ENCODE peak calls at places on chromosome 5, in four cellular contexts. One of them, this sample, is unnamed.

GRCh38 chr5:72951850-72952468 is 3.9 kb upstream of the FCHO2 start:
- DNase-seq in dorsolateral prefrontal cortex: no peak
- DNase-seq in CD4-positive, alpha-beta T cell: no peak
- DNase-seq in cardiac muscle cell: no peak
- DNase-seq in this sample: no peak

GRCh38 chr5:39214912-39215709 is 4.3 kb downstream of the FYB1 start:
- DNase-seq in dorsolateral prefrontal cortex: no peak
- DNase-seq in CD4-positive, alpha-beta T cell: peak
- DNase-seq in cardiac muscle cell: no peak
- DNase-seq in this sample: no peak

GRCh38 chr5:65986050-65986451 is 59.7 kb downstream of the ERBIN start:
- DNase-seq in dorsolateral prefrontal cortex: no peak
- DNase-seq in CD4-positive, alpha-beta T cell: no peak
- DNase-seq in cardiac muscle cell: no peak
- DNase-seq in this sample: no peak

GRCh38 chr5:38420691-38421395 is 135.6 kb downstream of the LIFR start:
- DNase-seq in dorsolateral prefrontal cortex: peak
- DNase-seq in CD4-positive, alpha-beta T cell: no peak
- DNase-seq in cardiac muscle cell: peak
- DNase-seq in this sample: no peak

GRCh38 chr5:16881253-16881652 is 54.8 kb downstream of the MYO10 start:
- DNase-seq in dorsolateral prefrontal cortex: no peak
- DNase-seq in CD4-positive, alpha-beta T cell: no peak
- DNase-seq in cardiac muscle cell: no peak
- DNase-seq in this sample: no peak

GRCh38 chr5:120502531-120502930 is 38.4 kb downstream of the PRR16 start:
- DNase-seq in dorsolateral prefrontal cortex: no peak
- DNase-seq in CD4-positive, alpha-beta T cell: no peak
- DNase-seq in cardiac muscle cell: no peak
- DNase-seq in this sample: no peak

GRCh38 chr5:78591227-78591626 is 57.3 kb downstream of the LHFPL2 start:
- DNase-seq in dorsolateral prefrontal cortex: no peak
- DNase-seq in CD4-positive, alpha-beta T cell: no peak
- DNase-seq in cardiac muscle cell: no peak
- DNase-seq in this sample: no peak

GRCh38 chr5:88675758-88676636 is 207.0 kb downstream of the MEF2C start:
- DNase-seq in dorsolateral prefrontal cortex: peak
- DNase-seq in CD4-positive, alpha-beta T cell: no peak
- DNase-seq in cardiac muscle cell: peak
- DNase-seq in this sample: peak

GRCh38 chr5:75885849-75886596 is 168.8 kb upstream of the POC5 start:
- DNase-seq in dorsolateral prefrontal cortex: no peak
- DNase-seq in CD4-positive, alpha-beta T cell: no peak
- DNase-seq in cardiac muscle cell: no peak
- DNase-seq in this sample: no peak

GRCh38 chr5:58334035-58334434 is 125.9 kb downstream of the PLK2 start:
- DNase-seq in dorsolateral prefrontal cortex: no peak
- DNase-seq in CD4-positive, alpha-beta T cell: no peak
- DNase-seq in cardiac muscle cell: no peak
- DNase-seq in this sample: no peak

GRCh38 chr5:37495210-37495609 is 116.1 kb downstream of the WDR70 start:
- DNase-seq in dorsolateral prefrontal cortex: no peak
- DNase-seq in CD4-positive, alpha-beta T cell: no peak
- DNase-seq in cardiac muscle cell: no peak
- DNase-seq in this sample: no peak

GRCh38 chr5:68037541-68037940 is 178.0 kb upstream of the PIK3R1 start:
- DNase-seq in dorsolateral prefrontal cortex: no peak
- DNase-seq in CD4-positive, alpha-beta T cell: no peak
- DNase-seq in cardiac muscle cell: no peak
- DNase-seq in this sample: no peak

GRCh38 chr5:166382031-166382430 is 1909.4 kb upstream of the WWC1 start:
- DNase-seq in dorsolateral prefrontal cortex: no peak
- DNase-seq in CD4-positive, alpha-beta T cell: no peak
- DNase-seq in cardiac muscle cell: no peak
- DNase-seq in this sample: no peak

GRCh38 chr5:139117342-139117884 is 80.8 kb downstream of the SIL1 start:
- DNase-seq in dorsolateral prefrontal cortex: no peak
- DNase-seq in CD4-positive, alpha-beta T cell: no peak
- DNase-seq in cardiac muscle cell: no peak
- DNase-seq in this sample: no peak

DNA sequence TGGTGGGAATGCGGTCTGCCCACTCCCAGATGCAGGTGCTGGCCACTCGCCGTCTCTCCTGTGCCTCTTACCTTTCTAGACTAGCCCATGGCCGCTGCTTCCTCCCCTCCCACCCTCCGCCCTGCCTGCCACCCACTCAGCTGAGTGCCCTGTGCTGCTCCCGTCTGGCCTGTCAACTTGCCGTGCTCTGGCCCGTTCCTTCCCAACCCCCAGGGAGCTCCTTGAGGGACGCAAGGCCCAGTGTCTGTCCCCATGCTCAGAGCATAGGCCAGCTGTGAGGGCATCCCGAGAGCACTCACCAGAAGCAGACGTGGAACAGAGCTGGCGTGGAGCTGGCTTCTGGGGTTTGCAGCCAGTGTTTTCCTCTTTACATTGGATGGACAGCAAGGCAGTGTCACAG is 20.2 kb downstream of the HNRNPH1 start:
- DNase-seq in dorsolateral prefrontal cortex: no peak
- DNase-seq in CD4-positive, alpha-beta T cell: no peak
- DNase-seq in cardiac muscle cell: no peak
- DNase-seq in this sample: no peak
- H3K27ac ChIP-seq in dorsolateral prefrontal cortex: no peak
- H3K27ac ChIP-seq in CD4-positive, alpha-beta T cell: no peak
- H3K27ac ChIP-seq in cardiac muscle cell: no peak
- H3K27ac ChIP-seq in this sample: no peak

GRCh38 chr5:143249851-143250250 is 153.6 kb downstream of the NR3C1 start:
- DNase-seq in dorsolateral prefrontal cortex: no peak
- DNase-seq in CD4-positive, alpha-beta T cell: no peak
- DNase-seq in cardiac muscle cell: no peak
- DNase-seq in this sample: no peak

GRCh38 chr5:143247134-143247815 is 156.2 kb downstream of the NR3C1 start:
- DNase-seq in dorsolateral prefrontal cortex: no peak
- DNase-seq in CD4-positive, alpha-beta T cell: no peak
- DNase-seq in cardiac muscle cell: no peak
- DNase-seq in this sample: no peak

GRCh38 chr5:143251175-143251574 is 152.3 kb downstream of the NR3C1 start:
- DNase-seq in dorsolateral prefrontal cortex: no peak
- DNase-seq in CD4-positive, alpha-beta T cell: no peak
- DNase-seq in cardiac muscle cell: no peak
- DNase-seq in this sample: no peak

GRCh38 chr5:143248391-143248790 is 155.1 kb downstream of the NR3C1 start:
- DNase-seq in dorsolateral prefrontal cortex: no peak
- DNase-seq in CD4-positive, alpha-beta T cell: no peak
- DNase-seq in cardiac muscle cell: no peak
- DNase-seq in this sample: no peak

DNA sequence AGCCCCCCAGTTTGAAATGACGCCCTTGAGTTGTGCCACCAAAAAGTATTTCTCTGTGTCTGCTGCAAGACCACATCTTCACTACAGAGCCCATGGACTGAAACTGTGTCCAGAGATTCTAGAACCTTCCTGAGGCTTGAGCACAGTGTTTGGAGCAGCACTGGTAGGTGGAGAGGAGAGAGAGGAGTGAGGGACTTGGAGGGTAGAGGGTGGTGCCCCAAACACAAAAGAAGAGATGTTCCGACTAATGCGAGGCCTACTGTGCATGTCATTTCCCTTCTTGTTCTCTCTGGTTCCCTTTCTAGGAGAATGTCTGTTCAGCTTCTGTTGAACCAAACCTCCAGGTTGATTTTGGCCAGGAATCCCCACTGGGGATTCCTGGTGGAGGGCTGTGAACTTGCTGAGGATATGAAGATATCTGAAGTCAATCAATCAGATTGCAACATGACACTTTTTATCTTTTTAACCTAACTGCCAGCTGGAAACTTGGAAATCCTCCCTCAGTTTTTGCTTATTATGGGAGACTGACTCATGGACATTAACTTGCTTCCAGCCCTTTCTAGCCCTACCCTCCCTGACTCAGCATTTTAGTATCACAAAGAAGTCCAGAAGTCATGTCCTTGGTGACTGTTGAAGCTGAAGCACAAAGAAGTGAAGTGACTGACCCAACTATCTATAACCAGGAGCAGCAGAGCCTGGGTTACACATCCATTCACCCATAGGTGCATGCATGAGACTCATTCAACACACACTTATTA is 154.5 kb downstream of the NR3C1 start:
- DNase-seq in dorsolateral prefrontal cortex: no peak
- DNase-seq in CD4-positive, alpha-beta T cell: no peak
- DNase-seq in cardiac muscle cell: no peak
- DNase-seq in this sample: no peak
- H3K27ac ChIP-seq in dorsolateral prefrontal cortex: no peak
- H3K27ac ChIP-seq in CD4-positive, alpha-beta T cell: no peak
- H3K27ac ChIP-seq in cardiac muscle cell: no peak
- H3K27ac ChIP-seq in this sample: no peak

DNA sequence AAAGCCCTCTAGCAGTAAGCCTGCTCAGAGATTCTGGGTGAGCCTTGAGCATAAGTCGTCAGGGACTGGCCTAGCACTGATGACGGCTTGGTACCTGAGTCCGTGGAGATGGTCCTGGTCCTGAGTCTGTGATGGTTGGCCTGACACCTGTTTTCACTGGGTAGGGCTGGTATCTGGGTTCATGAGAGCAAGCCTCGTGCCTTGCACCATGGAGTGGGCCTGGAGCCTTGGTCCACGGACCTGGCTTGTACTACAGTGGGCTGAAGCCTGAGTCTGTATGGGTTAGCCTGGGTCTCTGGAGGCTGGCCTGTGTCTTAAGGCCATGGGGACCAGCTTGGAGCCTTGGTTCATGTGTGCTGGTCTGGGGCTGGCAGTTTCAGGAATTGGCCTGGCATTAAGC is 310.3 kb upstream of the ISL1 start:
- DNase-seq in dorsolateral prefrontal cortex: no peak
- DNase-seq in CD4-positive, alpha-beta T cell: no peak
- DNase-seq in cardiac muscle cell: no peak
- DNase-seq in this sample: no peak
- H3K27ac ChIP-seq in dorsolateral prefrontal cortex: no peak
- H3K27ac ChIP-seq in CD4-positive, alpha-beta T cell: no peak
- H3K27ac ChIP-seq in cardiac muscle cell: no peak
- H3K27ac ChIP-seq in this sample: no peak

GRCh38 chr5:180111273-180111695 is 39.7 kb upstream of the RNF130 start:
- DNase-seq in dorsolateral prefrontal cortex: peak
- DNase-seq in CD4-positive, alpha-beta T cell: no peak
- DNase-seq in cardiac muscle cell: no peak
- DNase-seq in this sample: no peak

GRCh38 chr5:180113660-180114303 is 42.2 kb upstream of the RNF130 start:
- DNase-seq in dorsolateral prefrontal cortex: peak
- DNase-seq in CD4-positive, alpha-beta T cell: no peak
- DNase-seq in cardiac muscle cell: no peak
- DNase-seq in this sample: peak

GRCh38 chr5:180112101-180112861 is 40.7 kb upstream of the RNF130 start:
- DNase-seq in dorsolateral prefrontal cortex: peak
- DNase-seq in CD4-positive, alpha-beta T cell: no peak
- DNase-seq in cardiac muscle cell: no peak
- DNase-seq in this sample: peak

GRCh38 chr5:180107005-180107404 is 35.4 kb upstream of the RNF130 start:
- DNase-seq in dorsolateral prefrontal cortex: no peak
- DNase-seq in CD4-positive, alpha-beta T cell: no peak
- DNase-seq in cardiac muscle cell: no peak
- DNase-seq in this sample: no peak

DNA sequence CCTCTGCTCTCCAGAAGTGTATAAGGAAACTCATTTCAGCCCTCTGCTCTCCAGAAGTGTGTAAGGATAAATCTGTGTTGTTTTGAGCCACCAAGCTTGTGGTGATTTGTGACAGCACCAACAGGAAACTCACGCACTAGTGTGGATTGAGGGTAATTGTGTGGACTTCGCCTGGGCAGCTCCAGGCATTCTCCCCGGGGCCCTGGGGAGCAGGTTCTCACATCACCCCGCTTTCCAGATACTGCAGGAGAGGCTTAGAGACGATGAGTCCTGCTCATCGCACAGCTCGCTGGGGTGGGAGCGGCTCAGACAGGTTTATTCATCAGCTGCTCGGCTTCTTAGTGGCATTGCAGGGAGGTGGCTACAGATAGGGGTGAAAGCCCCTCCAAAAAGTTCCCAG is 38.4 kb upstream of the RNF130 start:
- DNase-seq in dorsolateral prefrontal cortex: peak
- DNase-seq in CD4-positive, alpha-beta T cell: no peak
- DNase-seq in cardiac muscle cell: no peak
- DNase-seq in this sample: no peak
- H3K27ac ChIP-seq in dorsolateral prefrontal cortex: no peak
- H3K27ac ChIP-seq in CD4-positive, alpha-beta T cell: no peak
- H3K27ac ChIP-seq in cardiac muscle cell: no peak
- H3K27ac ChIP-seq in this sample: no peak

GRCh38 chr5:2755371-2755715 is 3.9 kb upstream of the IRX2 start:
- DNase-seq in dorsolateral prefrontal cortex: no peak
- DNase-seq in CD4-positive, alpha-beta T cell: no peak
- DNase-seq in cardiac muscle cell: no peak
- DNase-seq in this sample: no peak

GRCh38 chr5:2757563-2758311 is 6.3 kb upstream of the IRX2 start:
- DNase-seq in dorsolateral prefrontal cortex: no peak
- DNase-seq in CD4-positive, alpha-beta T cell: no peak
- DNase-seq in cardiac muscle cell: no peak
- DNase-seq in this sample: peak

GRCh38 chr5:2756211-2756746 is 4.8 kb upstream of the IRX2 start:
- DNase-seq in dorsolateral prefrontal cortex: no peak
- DNase-seq in CD4-positive, alpha-beta T cell: no peak
- DNase-seq in cardiac muscle cell: peak
- DNase-seq in this sample: peak

GRCh38 chr5:2755811-2756210 is 4.3 kb upstream of the IRX2 start:
- DNase-seq in dorsolateral prefrontal cortex: no peak
- DNase-seq in CD4-positive, alpha-beta T cell: no peak
- DNase-seq in cardiac muscle cell: peak
- DNase-seq in this sample: peak

DNA sequence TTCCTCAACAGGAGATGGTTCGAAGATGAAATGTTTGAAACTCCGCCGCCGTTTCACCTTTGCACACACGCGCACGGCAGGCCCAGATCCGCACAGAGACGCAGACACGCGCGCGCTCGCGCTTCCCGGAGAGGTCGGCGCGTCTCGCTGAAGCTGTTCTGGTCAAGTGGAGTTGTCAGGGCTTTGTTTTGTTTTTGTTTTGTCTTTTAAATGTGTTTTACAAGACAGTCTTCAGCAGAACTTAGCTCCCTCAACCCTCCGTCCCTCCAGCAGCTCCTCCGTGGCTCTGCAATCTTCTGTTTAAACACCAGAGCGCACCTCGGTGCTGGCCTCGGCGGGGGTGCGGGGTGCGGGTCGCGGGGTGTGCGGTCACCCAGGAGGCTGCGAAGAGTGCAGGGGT is 5.3 kb upstream of the IRX2 start:
- DNase-seq in dorsolateral prefrontal cortex: no peak
- DNase-seq in CD4-positive, alpha-beta T cell: no peak
- DNase-seq in cardiac muscle cell: peak
- DNase-seq in this sample: no peak
- H3K27ac ChIP-seq in dorsolateral prefrontal cortex: no peak
- H3K27ac ChIP-seq in CD4-positive, alpha-beta T cell: no peak
- H3K27ac ChIP-seq in cardiac muscle cell: peak
- H3K27ac ChIP-seq in this sample: peak

This sample was measured in left lung.